ENCODE peak calls at places on chromosomes 6 and 20, in six cellular contexts. One of them, this sample, is unnamed.

GRCh38 chr20:5719861-5720401 is 30.3 kb upstream of the SHLD1 start:
- DNase-seq in mesenchymal stem cell: peak; percentile 33
- DNase-seq in IMR-90: peak; percentile 65
- DNase-seq in neuronal stem cell: no peak
- DNase-seq in H1: no peak
- DNase-seq in trophoblast cell: no peak
- DNase-seq in this sample: no peak

GRCh38 chr6:37556884-37557644 is 57.4 kb upstream of the CCDC167 start:
- DNase-seq in mesenchymal stem cell: no peak
- DNase-seq in neuronal stem cell: no peak
- DNase-seq in trophoblast cell: no peak
- DNase-seq in H1: no peak
- DNase-seq in IMR-90: no peak
- DNase-seq in this sample: no peak

GRCh38 chr20:63525968-63526367 is 5.4 kb downstream of the PPDPF start:
- DNase-seq in mesenchymal stem cell: no peak
- DNase-seq in IMR-90: no peak
- DNase-seq in H1: no peak
- DNase-seq in neuronal stem cell: no peak
- DNase-seq in trophoblast cell: no peak
- DNase-seq in this sample: no peak

GRCh38 chr6:28808383-28808782 is 115.4 kb downstream of the TRIM27 start:
- DNase-seq in H1: no peak
- DNase-seq in mesenchymal stem cell: no peak
- DNase-seq in neuronal stem cell: no peak
- DNase-seq in IMR-90: no peak
- DNase-seq in trophoblast cell: no peak
- DNase-seq in this sample: no peak

GRCh38 chr20:9287826-9288225 is 218.9 kb downstream of the PLCB4 start:
- DNase-seq in mesenchymal stem cell: no peak
- DNase-seq in trophoblast cell: no peak
- DNase-seq in H1: no peak
- DNase-seq in IMR-90: no peak
- DNase-seq in neuronal stem cell: no peak
- DNase-seq in this sample: no peak

GRCh38 chr6:15025416-15025815 is 220.5 kb upstream of the JARID2 start:
- DNase-seq in neuronal stem cell: no peak
- DNase-seq in trophoblast cell: no peak
- DNase-seq in mesenchymal stem cell: no peak
- DNase-seq in H1: no peak
- DNase-seq in IMR-90: no peak
- DNase-seq in this sample: no peak

GRCh38 chr6:5403619-5404018 is 142.3 kb downstream of the FARS2 start:
- DNase-seq in H1: no peak
- DNase-seq in trophoblast cell: no peak
- DNase-seq in IMR-90: peak; percentile 22
- DNase-seq in mesenchymal stem cell: no peak
- DNase-seq in neuronal stem cell: no peak
- DNase-seq in this sample: no peak

GRCh38 chr20:30593572-30593971 is 663.9 kb upstream of the DEFB115 start:
- DNase-seq in neuronal stem cell: no peak
- DNase-seq in trophoblast cell: no peak
- DNase-seq in H1: no peak
- DNase-seq in IMR-90: no peak
- DNase-seq in mesenchymal stem cell: no peak
- DNase-seq in this sample: no peak

GRCh38 chr6:12336121-12336971 is 46.2 kb downstream of the EDN1 start:
- DNase-seq in IMR-90: no peak
- DNase-seq in neuronal stem cell: no peak
- DNase-seq in trophoblast cell: no peak
- DNase-seq in mesenchymal stem cell: peak; percentile 78
- DNase-seq in H1: no peak
- DNase-seq in this sample: no peak

GRCh38 chr6:132425176-132425575 is 23.9 kb upstream of the MOXD1 start:
- DNase-seq in mesenchymal stem cell: no peak
- DNase-seq in IMR-90: no peak
- DNase-seq in H1: no peak
- DNase-seq in neuronal stem cell: no peak
- DNase-seq in trophoblast cell: no peak
- DNase-seq in this sample: no peak

GRCh38 chr6:21931641-21932335 is 338.2 kb downstream of the SOX4 start:
- DNase-seq in trophoblast cell: no peak
- DNase-seq in neuronal stem cell: no peak
- DNase-seq in H1: no peak
- DNase-seq in mesenchymal stem cell: peak; percentile 65
- DNase-seq in IMR-90: peak; percentile 55
- DNase-seq in this sample: no peak

GRCh38 chr6:33417127-33417902 is 592 bp downstream of the CUTA start:
- DNase-seq in IMR-90: peak; percentile 94
- DNase-seq in neuronal stem cell: no peak
- DNase-seq in trophoblast cell: no peak
- DNase-seq in H1: no peak
- DNase-seq in mesenchymal stem cell: peak; percentile 88
- DNase-seq in this sample: peak; percentile 37

GRCh38 chr6:52426667-52427066 is 6.5 kb downstream of the EFHC1 start:
- DNase-seq in trophoblast cell: no peak
- DNase-seq in mesenchymal stem cell: no peak
- DNase-seq in H1: no peak
- DNase-seq in neuronal stem cell: no peak
- DNase-seq in IMR-90: peak; percentile 15
- DNase-seq in this sample: no peak

GRCh38 chr6:45845546-45845945 is 170.1 kb downstream of the CLIC5 start:
- DNase-seq in mesenchymal stem cell: no peak
- DNase-seq in neuronal stem cell: no peak
- DNase-seq in IMR-90: no peak
- DNase-seq in trophoblast cell: no peak
- DNase-seq in H1: no peak
- DNase-seq in this sample: no peak

GRCh38 chr20:47620808-47621805 is 119.4 kb downstream of the NCOA3 start:
- DNase-seq in IMR-90: peak; percentile 82
- DNase-seq in H1: no peak
- DNase-seq in mesenchymal stem cell: peak; percentile 72
- DNase-seq in trophoblast cell: no peak
- DNase-seq in neuronal stem cell: peak; percentile 18
- DNase-seq in this sample: no peak

GRCh38 chr6:63572733-63573139 is 456 bp downstream of the LOC128125822 start:
- DNase-seq in mesenchymal stem cell: no peak
- DNase-seq in trophoblast cell: no peak
- DNase-seq in IMR-90: no peak
- DNase-seq in neuronal stem cell: no peak
- DNase-seq in H1: peak; percentile 53
- DNase-seq in this sample: no peak

GRCh38 chr6:75815756-75816155 is 66.7 kb downstream of the MYO6 start:
- DNase-seq in mesenchymal stem cell: no peak
- DNase-seq in neuronal stem cell: no peak
- DNase-seq in IMR-90: no peak
- DNase-seq in trophoblast cell: no peak
- DNase-seq in H1: no peak
- DNase-seq in this sample: no peak

GRCh38 chr6:4672772-4673171 is 103.4 kb upstream of the CDYL start:
- DNase-seq in trophoblast cell: peak; percentile 48
- DNase-seq in IMR-90: peak; percentile 63
- DNase-seq in neuronal stem cell: no peak
- DNase-seq in mesenchymal stem cell: peak; percentile 15
- DNase-seq in H1: no peak
- DNase-seq in this sample: no peak

GRCh38 chr6:39203804-39204495 is 25.3 kb downstream of the KCNK5 start:
- DNase-seq in IMR-90: no peak
- DNase-seq in mesenchymal stem cell: no peak
- DNase-seq in trophoblast cell: no peak
- DNase-seq in H1: no peak
- DNase-seq in neuronal stem cell: no peak
- DNase-seq in this sample: peak; percentile 51

GRCh38 chr6:6696867-6697531 is 108.5 kb downstream of the LY86 start:
- DNase-seq in H1: peak; percentile 88
- DNase-seq in mesenchymal stem cell: peak; percentile 73
- DNase-seq in IMR-90: peak; percentile 65
- DNase-seq in neuronal stem cell: peak; percentile 77
- DNase-seq in trophoblast cell: peak; percentile 73
- DNase-seq in this sample: peak; percentile 76

GRCh38 chr20:34824026-34824860 is 1.2 kb downstream of the NCOA6 start:
- DNase-seq in trophoblast cell: peak; percentile 80
- DNase-seq in IMR-90: peak; percentile 24
- DNase-seq in H1: peak; percentile 59
- DNase-seq in mesenchymal stem cell: peak; percentile 63
- DNase-seq in neuronal stem cell: peak; percentile 23
- DNase-seq in this sample: peak; percentile 80

GRCh38 chr6:125584468-125584939 is 164.9 kb upstream of the HEY2 start:
- DNase-seq in H1: peak; percentile 64
- DNase-seq in neuronal stem cell: peak; percentile 39
- DNase-seq in trophoblast cell: peak; percentile 54
- DNase-seq in IMR-90: peak; percentile 1
- DNase-seq in mesenchymal stem cell: peak; percentile 77
- DNase-seq in this sample: peak; percentile 89

DNA sequence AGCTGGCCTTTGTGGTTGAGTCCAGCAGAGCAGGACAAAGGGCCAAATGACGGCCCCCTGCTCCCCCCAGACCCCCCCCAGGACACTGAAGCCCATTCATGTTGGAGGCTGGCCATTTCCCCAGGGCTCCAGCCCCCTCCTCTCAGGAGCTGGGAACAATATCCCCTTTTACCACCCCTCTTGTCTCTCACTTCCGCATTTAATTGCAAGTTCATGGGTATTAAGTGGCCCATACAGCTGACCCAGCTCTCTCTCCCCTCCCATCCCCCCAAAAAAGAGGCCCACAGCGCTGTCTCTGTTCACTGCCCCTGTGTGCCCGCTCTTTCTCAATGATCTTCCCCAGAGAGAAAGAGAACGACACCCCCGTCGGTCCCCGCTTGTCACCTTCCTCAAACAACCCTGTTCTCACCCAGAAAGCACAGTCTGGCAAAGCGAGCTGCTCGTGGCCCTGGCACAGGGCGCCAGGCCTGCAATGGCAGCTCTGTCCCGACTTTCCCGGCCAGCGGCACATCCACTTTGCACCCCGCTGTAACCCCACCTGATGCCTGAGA is 30.4 kb downstream of the PREX1 start:
- DNase-seq in trophoblast cell: no peak
- DNase-seq in neuronal stem cell: no peak
- DNase-seq in H1: peak; percentile 58
- DNase-seq in IMR-90: no peak
- DNase-seq in mesenchymal stem cell: no peak
- DNase-seq in this sample: no peak
- H3K18ac ChIP-seq in trophoblast cell: no peak overlapping the region
- H3K18ac ChIP-seq in neuronal stem cell: peak overlapping the region; percentile 82
- H3K18ac ChIP-seq in H1: no peak overlapping the region
- H3K18ac ChIP-seq in IMR-90: no peak overlapping the region
- H3K18ac ChIP-seq in mesenchymal stem cell: no peak overlapping the region
- H3K18ac ChIP-seq in this sample: no peak overlapping the region

GRCh38 chr6:122712093-122712863 is 67.2 kb upstream of the FABP7 start:
- DNase-seq in mesenchymal stem cell: peak; percentile 57
- DNase-seq in IMR-90: peak; percentile 62
- DNase-seq in H1: no peak
- DNase-seq in neuronal stem cell: no peak
- DNase-seq in trophoblast cell: no peak
- DNase-seq in this sample: no peak
- H4K91ac ChIP-seq in mesenchymal stem cell: no peak overlapping the region
- H4K91ac ChIP-seq in IMR-90: no peak overlapping the region
- H4K91ac ChIP-seq in H1: no peak overlapping the region
- H4K91ac ChIP-seq in neuronal stem cell: no peak overlapping the region
- H4K91ac ChIP-seq in trophoblast cell: no peak overlapping the region
- H4K91ac ChIP-seq in this sample: no peak overlapping the region

GRCh38 chr6:25278914-25279747 is at the start of gene CARMIL1:
- DNase-seq in IMR-90: peak; percentile 52
- DNase-seq in trophoblast cell: peak; percentile 90
- DNase-seq in neuronal stem cell: peak; percentile 69
- DNase-seq in mesenchymal stem cell: peak; percentile 75
- DNase-seq in H1: peak; percentile 87
- DNase-seq in this sample: peak; percentile 92
- H3K18ac ChIP-seq in IMR-90: no peak within 1 kb of the TSS
- H3K18ac ChIP-seq in trophoblast cell: peak within 1 kb of the TSS; percentile 81
- H3K18ac ChIP-seq in neuronal stem cell: peak within 1 kb of the TSS; percentile 97
- H3K18ac ChIP-seq in mesenchymal stem cell: peak within 1 kb of the TSS; percentile 74
- H3K18ac ChIP-seq in H1: peak within 1 kb of the TSS; percentile 57
- H3K18ac ChIP-seq in this sample: peak within 1 kb of the TSS; percentile 75

GRCh38 chr6:18724056-18724455 is 336.9 kb downstream of the RNF144B start:
- DNase-seq in IMR-90: no peak
- DNase-seq in mesenchymal stem cell: no peak
- DNase-seq in neuronal stem cell: no peak
- DNase-seq in H1: no peak
- DNase-seq in trophoblast cell: no peak
- DNase-seq in this sample: no peak
- H4K91ac ChIP-seq in IMR-90: no peak overlapping the region
- H4K91ac ChIP-seq in mesenchymal stem cell: no peak overlapping the region
- H4K91ac ChIP-seq in neuronal stem cell: no peak overlapping the region
- H4K91ac ChIP-seq in H1: no peak overlapping the region
- H4K91ac ChIP-seq in trophoblast cell: no peak overlapping the region
- H4K91ac ChIP-seq in this sample: no peak overlapping the region

GRCh38 chr6:35190306-35190705 is 23.4 kb upstream of the SCUBE3 start:
- DNase-seq in IMR-90: no peak
- DNase-seq in H1: no peak
- DNase-seq in mesenchymal stem cell: no peak
- DNase-seq in neuronal stem cell: no peak
- DNase-seq in trophoblast cell: no peak
- DNase-seq in this sample: no peak

GRCh38 chr6:35191899-35192298 is 21.9 kb upstream of the SCUBE3 start:
- DNase-seq in neuronal stem cell: no peak
- DNase-seq in trophoblast cell: no peak
- DNase-seq in mesenchymal stem cell: no peak
- DNase-seq in H1: no peak
- DNase-seq in IMR-90: no peak
- DNase-seq in this sample: no peak

GRCh38 chr6:35195120-35195780 is 18.5 kb upstream of the SCUBE3 start:
- DNase-seq in trophoblast cell: no peak
- DNase-seq in neuronal stem cell: no peak
- DNase-seq in H1: no peak
- DNase-seq in IMR-90: no peak
- DNase-seq in mesenchymal stem cell: no peak
- DNase-seq in this sample: no peak

GRCh38 chr6:35194390-35194789 is 19.4 kb upstream of the SCUBE3 start:
- DNase-seq in mesenchymal stem cell: no peak
- DNase-seq in neuronal stem cell: no peak
- DNase-seq in trophoblast cell: peak; percentile 64
- DNase-seq in IMR-90: no peak
- DNase-seq in H1: no peak
- DNase-seq in this sample: no peak

DNA sequence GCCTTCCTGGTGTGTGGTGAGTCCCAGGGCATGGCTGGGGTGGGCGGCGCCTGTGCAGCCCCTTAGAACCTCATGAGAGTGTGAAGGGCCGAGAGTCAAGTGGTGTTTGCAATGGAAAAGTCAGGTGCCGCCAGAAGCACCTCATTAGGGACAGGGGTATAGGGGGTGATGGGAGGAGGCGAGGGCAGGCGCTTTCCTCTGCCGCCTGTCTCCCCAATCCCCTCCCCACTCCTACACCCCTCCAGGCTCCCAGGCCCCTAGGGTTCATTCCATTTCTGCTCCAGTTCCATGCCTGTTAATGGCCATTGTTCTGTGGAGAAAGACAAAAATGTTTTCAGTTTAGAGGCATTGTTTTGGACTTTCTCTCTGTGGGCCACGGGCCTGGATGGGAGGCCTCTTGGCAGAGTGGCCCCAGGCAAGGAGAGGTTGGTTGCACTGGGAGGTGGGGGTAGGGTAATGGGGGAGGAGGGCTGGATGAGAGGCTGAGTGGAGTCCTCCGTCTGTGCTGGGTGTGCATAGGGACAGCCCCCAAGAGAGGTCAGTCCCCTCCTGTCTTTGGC is 21.4 kb upstream of the SCUBE3 start:
- DNase-seq in H1: no peak
- DNase-seq in IMR-90: no peak
- DNase-seq in neuronal stem cell: no peak
- DNase-seq in trophoblast cell: no peak
- DNase-seq in mesenchymal stem cell: no peak
- DNase-seq in this sample: no peak
- H3K18ac ChIP-seq in H1: no peak overlapping the region
- H3K18ac ChIP-seq in IMR-90: no peak overlapping the region
- H3K18ac ChIP-seq in neuronal stem cell: peak overlapping the region; percentile 44
- H3K18ac ChIP-seq in trophoblast cell: no peak overlapping the region
- H3K18ac ChIP-seq in mesenchymal stem cell: no peak overlapping the region
- H3K18ac ChIP-seq in this sample: no peak overlapping the region